ENCODE peak calls at places on chromosomes 3 and 15, in six cellular contexts. M, I, L, T, H and Q are unnamed samples.

GRCh38 chr3:118936811-118937210 is 97.8 kb downstream of the IGSF11 start:
- DNase-seq in H (peak; percentile 10), I (no peak), L (no peak), M (no peak), T (no peak), Q (no peak)

GRCh38 chr15:25812073-25812472 is 51.1 kb downstream of the ATP10A start:
- DNase-seq in H (no peak), T (no peak), M (no peak), L (no peak), I (no peak), Q (no peak)

GRCh38 chr3:64163755-64164148 is 61.5 kb downstream of the PRICKLE2 start:
- DNase-seq in T (no peak), H (no peak), M (no peak), L (no peak), I (peak; percentile 74), Q (peak; percentile 60)

GRCh38 chr3:17032407-17033034 is 147.8 kb downstream of the PLCL2 start:
- DNase-seq in M (no peak), L (no peak), H (no peak), I (no peak), T (no peak), Q (peak; percentile 35)

GRCh38 chr3:26406636-26407035 is 215.9 kb upstream of the LRRC3B start:
- DNase-seq in L (no peak), M (no peak), I (no peak), T (no peak), H (no peak), Q (no peak)

GRCh38 chr3:50267280-50267913 is 1.6 kb upstream of the SEMA3B start:
- DNase-seq in M (peak; percentile 78), H (peak; percentile 63), I (no peak), L (peak; percentile 60), T (peak; percentile 82), Q (no peak)

GRCh38 chr3:141524988-141525387 is 38.2 kb downstream of the RASA2 start:
- DNase-seq in I (no peak), H (no peak), M (no peak), T (no peak), L (no peak), Q (no peak)

GRCh38 chr3:127452321-127452821 is 138.2 kb downstream of the TPRA1 start:
- DNase-seq in T (no peak), M (no peak), I (no peak), H (no peak), L (peak; percentile 12), Q (no peak)

GRCh38 chr3:43207628-43208085 is 78.7 kb upstream of the SNRK start:
- DNase-seq in I (no peak), M (no peak), T (no peak), L (no peak), H (no peak), Q (no peak)

GRCh38 chr15:44101944-44102343 is 93.1 kb downstream of the FRMD5 start:
- DNase-seq in M (no peak), I (peak; percentile 36), T (no peak), L (no peak), H (no peak), Q (peak; percentile 48)

GRCh38 chr3:2514031-2514430 is 415.4 kb downstream of the CNTN4 start:
- DNase-seq in L (no peak), I (no peak), H (peak; percentile 27), M (no peak), T (no peak), Q (no peak)

GRCh38 chr3:150237490-150237889 is 170.6 kb upstream of the TSC22D2 start:
- DNase-seq in L (no peak), I (no peak), H (no peak), T (no peak), M (no peak), Q (no peak)

GRCh38 chr3:114437897-114438296 is 144.1 kb downstream of the TIGIT start:
- DNase-seq in I (no peak), M (no peak), H (no peak), T (no peak), L (no peak), Q (no peak)

GRCh38 chr3:59271971-59272370 is 222.1 kb upstream of the CFAP20DC start:
- DNase-seq in I (no peak), M (no peak), T (no peak), H (no peak), L (no peak), Q (no peak)

GRCh38 chr3:53109822-53110771 is 20.1 kb downstream of the RFT1 start:
- DNase-seq in L (peak; percentile 55), T (no peak), H (peak; percentile 77), M (peak; percentile 18), I (peak; percentile 41), Q (peak; percentile 54)

GRCh38 chr15:87827126-87827525 is 429.4 kb downstream of the NTRK3 start:
- DNase-seq in T (no peak), L (no peak), I (peak; percentile 11), M (no peak), H (no peak), Q (peak; percentile 24)

GRCh38 chr3:183185696-183186095 is 23.2 kb upstream of the LAMP3 start:
- DNase-seq in T (no peak), I (no peak), L (no peak), M (no peak), H (no peak), Q (peak; percentile 18)

GRCh38 chr15:96887730-96888129 is 557.2 kb downstream of the NR2F2 start:
- DNase-seq in L (no peak), H (no peak), M (no peak), T (no peak), I (no peak), Q (peak; percentile 29)

GRCh38 chr15:59722032-59722431 is 32.9 kb upstream of the BNIP2 start:
- DNase-seq in I (no peak), L (no peak), M (no peak), T (no peak), H (no peak), Q (no peak)

GRCh38 chr15:68410466-68411200 is 21.3 kb downstream of the ITGA11 start:
- DNase-seq in L (peak; percentile 12), H (peak; percentile 38), T (no peak), I (no peak), M (no peak), Q (no peak)

GRCh38 chr3:178714971-178715832 is 179.0 kb downstream of the KCNMB2 start:
- DNase-seq in I (no peak), T (no peak), M (no peak), L (no peak), H (no peak), Q (no peak)

GRCh38 chr3:195224980-195225580 is 45.9 kb downstream of the XXYLT1 start:
- DNase-seq in I (no peak), M (no peak), H (no peak), T (no peak), L (no peak), Q (no peak)

GRCh38 chr15:66095871-66096710 is 157.5 kb downstream of the MEGF11 start:
- DNase-seq in M (no peak), I (no peak), T (no peak), H (peak; percentile 93), L (no peak), Q (no peak)

GRCh38 chr15:66096711-66097058 is 156.9 kb downstream of the MEGF11 start:
- DNase-seq in H (no peak), M (no peak), T (no peak), I (no peak), L (no peak), Q (no peak)

GRCh38 chr15:66089049-66089448 is 164.5 kb downstream of the MEGF11 start:
- DNase-seq in I (no peak), T (peak; percentile 67), L (no peak), M (peak; percentile 64), H (no peak), Q (no peak)

GRCh38 chr15:66094331-66094730 is 159.2 kb downstream of the MEGF11 start:
- DNase-seq in T (no peak), H (peak; percentile 70), I (no peak), L (no peak), M (no peak), Q (no peak)

DNA sequence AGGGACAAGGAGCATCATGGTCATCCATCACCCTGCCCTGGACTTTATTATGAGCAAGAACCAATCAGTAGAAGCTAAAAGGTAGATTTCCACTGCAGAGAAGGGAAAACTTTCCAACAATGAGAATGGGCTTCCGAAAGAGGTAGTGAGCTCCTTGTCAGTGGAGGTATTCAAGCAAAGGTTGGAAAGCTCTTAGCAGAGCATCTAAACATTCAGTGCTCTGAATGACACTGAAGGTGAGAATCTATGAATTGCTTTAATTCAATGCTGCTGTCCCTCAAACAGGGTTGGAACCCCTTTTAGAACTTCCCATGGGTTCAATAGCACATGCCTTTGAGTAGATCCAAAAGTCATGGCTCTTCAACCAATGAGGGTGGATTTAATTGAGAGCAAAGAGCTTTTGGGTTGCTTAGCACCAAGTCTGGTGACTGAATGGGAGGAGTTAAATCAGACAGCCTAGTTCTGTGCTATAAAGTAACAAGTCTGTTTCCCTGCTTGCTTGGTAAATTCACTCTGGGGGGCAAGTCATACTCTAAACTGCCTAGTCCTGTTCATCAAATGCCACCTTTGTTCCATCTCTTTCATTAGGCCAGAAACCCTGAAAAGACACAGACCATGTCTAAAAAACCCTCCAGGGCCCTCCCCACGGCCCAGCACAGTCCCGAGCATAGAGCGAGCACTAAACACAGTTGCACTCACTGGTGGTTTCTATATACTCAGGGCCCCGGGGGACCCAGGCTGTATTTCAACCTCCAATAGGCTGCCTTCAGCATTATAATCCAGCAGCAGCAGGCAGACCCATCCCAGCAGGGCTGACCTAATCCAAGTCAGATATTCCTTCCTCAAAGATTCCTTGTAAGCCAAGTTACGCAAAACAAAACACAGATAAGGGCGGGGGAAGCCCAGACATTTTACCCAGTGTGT is 161.2 kb downstream of the MEGF11 start:
- DNase-seq in I (no peak), L (no peak), H (no peak), M (no peak), T (no peak), Q (no peak)
- H3K27me3 ChIP-seq in I (peaks cover 33% of the 10 kb centered on the region), L (no peaks in the 10 kb centered on the region), H (no peaks in the 10 kb centered on the region), M (no peaks in the 10 kb centered on the region), T (no peaks in the 10 kb centered on the region), Q (peaks cover 21% of the 10 kb centered on the region)

GRCh38 chr3:76565496-76566210 is 474.2 kb upstream of the ROBO2 start:
- DNase-seq in M (no peak), H (no peak), I (no peak), T (no peak), L (no peak), Q (no peak)

GRCh38 chr3:76566211-76566534 is 473.7 kb upstream of the ROBO2 start:
- DNase-seq in T (no peak), I (no peak), H (no peak), L (no peak), M (no peak), Q (no peak)

GRCh38 chr3:76576201-76576600 is 463.7 kb upstream of the ROBO2 start:
- DNase-seq in M (no peak), I (no peak), H (no peak), L (no peak), T (no peak), Q (no peak)

GRCh38 chr3:76566904-76567303 is 473.0 kb upstream of the ROBO2 start:
- DNase-seq in H (no peak), L (no peak), I (no peak), M (no peak), T (no peak), Q (no peak)

GRCh38 chr3:76570436-76571057 is 469.4 kb upstream of the ROBO2 start:
- DNase-seq in L (no peak), M (no peak), H (no peak), I (no peak), T (no peak), Q (no peak)
- TF ChIP-seq CTCF in L (peak; percentile 53), M (peak; percentile 51), H (peak; percentile 21), I (peak; percentile 78), T (peak; percentile 63), Q (peak; percentile 27)

GRCh38 chr15:78810003-78810376 is 1.3 kb downstream of the ADAMTS7 start:
- DNase-seq in H (no peak), I (no peak), T (no peak), L (no peak), M (no peak), Q (peak; percentile 4)
- H3K4me3 ChIP-seq in H (peak overlapping the region; percentile 59), I (peak overlapping the region; percentile 72), T (peak overlapping the region; percentile 77), L (peak overlapping the region; percentile 80), M (peak overlapping the region; percentile 78), Q (peak overlapping the region; percentile 66)

GRCh38 chr3:186361612-186362408 is at the start of gene DGKG:
- DNase-seq in M (peak; percentile 68), T (peak; percentile 72), H (peak; percentile 30), I (no peak), L (peak; percentile 73), Q (no peak)
- H3K27me3 ChIP-seq in M (no peaks in the 10 kb centered on the region), T (peaks cover 28% of the 10 kb centered on the region), H (peaks cover 34% of the 10 kb centered on the region), I (peaks cover 50% of the 10 kb centered on the region), L (no peaks in the 10 kb centered on the region), Q (peaks cover 20% of the 10 kb centered on the region)